ENCODE peak calls at places on chromosomes 7 and 10, in ten cellular contexts. O, C, I, Y, B, S, Q, K, D and R are unnamed samples.
A peak's percentile ranks its signal among the peaks of the same experiment; 100 is the strongest.

GRCh38 chr10:106439366-106439765 is 725.1 kb downstream of the SORCS1 start:
- DNase-seq in O (no peak), C (no peak), I (no peak), Y (no peak), B (no peak), S (no peak), Q (no peak), K (no peak), D (no peak), R (no peak)

GRCh38 chr10:128457136-128457535 is 330.9 kb upstream of the MKI67 start:
- DNase-seq in O (no peak), C (no peak), I (no peak), Y (no peak), B (no peak), S (no peak), Q (no peak), K (no peak), D (no peak), R (no peak)

GRCh38 chr10:80172896-80173295 is 32.4 kb downstream of the ANXA11 start:
- DNase-seq in O (no peak), C (no peak), I (no peak), Y (no peak), B (no peak), S (no peak), Q (no peak), K (no peak), D (no peak), R (no peak)

GRCh38 chr7:100148559-100149328 is at the start of gene LAMTOR4:
- DNase-seq in O (peak; percentile 98), C (peak; percentile 97), I (peak; percentile 100), Y (peak; percentile 99), B (peak; percentile 98), S (peak; percentile 99), Q (peak; percentile 99), K (peak; percentile 97), D (peak; percentile 98), R (peak; percentile 97)

GRCh38 chr7:961546-962400 is 7.3 kb upstream of the ADAP1 start:
- DNase-seq in O (no peak), C (no peak), I (no peak), Y (no peak), B (no peak), S (no peak), Q (no peak), K (no peak), D (no peak), R (no peak)

GRCh38 chr10:54940418-54940817 is 139.4 kb upstream of the PCDH15 start:
- DNase-seq in O (no peak), C (no peak), I (no peak), Y (no peak), B (no peak), S (no peak), Q (no peak), K (no peak), D (no peak), R (no peak)

GRCh38 chr10:128476845-128477244 is 350.6 kb upstream of the MKI67 start:
- DNase-seq in O (no peak), C (no peak), I (no peak), Y (no peak), B (no peak), S (no peak), Q (no peak), K (no peak), D (no peak), R (peak; percentile 70)

GRCh38 chr10:14717570-14717969 is 57.1 kb downstream of the FAM107B start:
- DNase-seq in O (no peak), C (no peak), I (no peak), Y (no peak), B (no peak), S (no peak), Q (no peak), K (no peak), D (no peak), R (no peak)

GRCh38 chr7:131010714-131011436 is 276.9 kb upstream of the KLF14 start:
- DNase-seq in O (no peak), C (no peak), I (no peak), Y (peak; percentile 65), B (no peak), S (no peak), Q (no peak), K (no peak), D (no peak), R (peak; percentile 68)